ENCODE peak calls at places on chromosomes 13 and 19, in eight cellular contexts. A is cardiac muscle cell, D is uterus, H is IMR-90, X is tibial nerve, C is endothelial cell of umbilical vein, G is adrenal gland, U is Karpas-422. I is an unnamed sample. For H3K4me1, the result is how much of the 10 kb centered on the place peaks cover.

GRCh38 chr13:63435668-63436275 is 2020.1 kb upstream of the PCDH20 start:
- DNase-seq in C (peak), A (peak), G (no peak), D (no peak), X (no peak), H (peak), U (no peak), I (no peak)

GRCh38 chr13:44669534-44669933 is 93.4 kb upstream of the TSC22D1 start:
- DNase-seq in A (no peak), U (no peak), D (no peak), C (no peak), G (no peak), X (no peak), H (no peak), I (no peak)

GRCh38 chr19:10557603-10558197 is 8.1 kb downstream of the KRI1 start:
- DNase-seq in U (no peak), X (no peak), G (no peak), D (no peak), A (no peak), C (no peak), H (no peak), I (no peak)

GRCh38 chr19:7575426-7576040 is 20.1 kb upstream of the CAMSAP3 start:
- DNase-seq in C (no peak), A (no peak), G (no peak), U (no peak), H (no peak), X (no peak), D (no peak), I (no peak)

GRCh38 chr13:69553976-69554375 is 553.6 kb upstream of the ATXN8OS start:
- DNase-seq in D (no peak), H (no peak), U (no peak), C (no peak), A (no peak), G (no peak), X (no peak), I (no peak)

GRCh38 chr13:44853641-44854040 is 135.6 kb downstream of the NUFIP1 start:
- DNase-seq in U (no peak), C (peak), D (no peak), G (no peak), X (no peak), A (peak), H (no peak), I (no peak)

GRCh38 chr19:2289714-2290435 is 7.9 kb upstream of the PEAK3 start:
- DNase-seq in H (no peak), G (no peak), A (no peak), C (no peak), U (peak), D (no peak), X (no peak), I (no peak)

GRCh38 chr19:8850488-8850887 is 18.3 kb downstream of the MBD3L1 start:
- DNase-seq in H (no peak), G (no peak), D (no peak), C (no peak), U (no peak), X (no peak), A (no peak), I (no peak)

GRCh38 chr19:23116802-23117571 is at the start of gene ZNF730:
- DNase-seq in H (peak), D (no peak), G (no peak), X (peak), U (peak), A (peak), C (peak), I (peak)

GRCh38 chr13:35881360-35881759 is 249.8 kb downstream of the DCLK1 start:
- DNase-seq in A (peak), U (no peak), H (peak), G (no peak), D (no peak), C (no peak), X (no peak), I (no peak)

GRCh38 chr19:51354103-51354741 is 12.0 kb downstream of the ETFB start:
- DNase-seq in C (no peak), A (no peak), U (no peak), H (no peak), X (no peak), D (no peak), G (no peak), I (no peak)

GRCh38 chr13:112861876-112862615 is 107.0 kb upstream of the MCF2L start:
- DNase-seq in H (no peak), D (no peak), X (no peak), A (no peak), U (no peak), G (peak), C (no peak), I (no peak)

GRCh38 chr13:44757671-44758070 is 181.5 kb upstream of the TSC22D1 start:
- DNase-seq in H (no peak), A (no peak), D (no peak), G (no peak), C (no peak), X (no peak), U (no peak), I (no peak)

GRCh38 chr19:33630880-33631627 is 9.3 kb downstream of the CHST8 start:
- DNase-seq in G (no peak), C (no peak), U (no peak), D (no peak), A (no peak), X (no peak), H (no peak), I (no peak)

GRCh38 chr19:22616659-22617058 is 17.5 kb upstream of the ZNF492 start:
- DNase-seq in X (no peak), C (no peak), G (no peak), U (no peak), A (no peak), D (no peak), H (no peak), I (no peak)

GRCh38 chr13:111359930-111360329 is 39.5 kb downstream of the TEX29 start:
- DNase-seq in C (no peak), D (no peak), X (no peak), H (no peak), U (no peak), A (no peak), G (no peak), I (no peak)

GRCh38 chr13:44759222-44759721 is 183.1 kb upstream of the TSC22D1 start:
- DNase-seq in X (no peak), U (no peak), D (no peak), H (no peak), A (no peak), G (no peak), C (no peak), I (no peak)

GRCh38 chr13:112971288-112971643 is 2.3 kb downstream of the MCF2L start:
- DNase-seq in U (no peak), D (no peak), X (no peak), C (no peak), G (no peak), A (no peak), H (no peak), I (no peak)

GRCh38 chr13:59016250-59016649 is 1147.5 kb downstream of the DIAPH3 start:
- DNase-seq in X (no peak), C (no peak), D (no peak), A (peak), G (no peak), U (no peak), H (no peak), I (no peak)

GRCh38 chr13:93244141-93244917 is 17.7 kb downstream of the GPC6 start:
- DNase-seq in U (no peak), C (no peak), X (no peak), H (peak), G (peak), A (peak), D (no peak), I (no peak)

GRCh38 chr13:77509221-77509620 is 26.3 kb upstream of the SCEL start:
- DNase-seq in U (no peak), X (no peak), D (no peak), G (no peak), A (peak), H (peak), C (peak), I (no peak)

GRCh38 chr19:19674315-19674714 is 5.7 kb downstream of the ZNF101 start:
- DNase-seq in C (no peak), D (no peak), U (no peak), X (no peak), G (no peak), H (no peak), A (no peak), I (no peak)

GRCh38 chr13:50941146-50941545 is 31.6 kb downstream of the RNASEH2B start:
- DNase-seq in H (no peak), U (no peak), D (no peak), A (no peak), C (no peak), G (no peak), X (no peak), I (no peak)

GRCh38 chr13:80469841-80470378 is 129.0 kb upstream of the SPRY2 start:
- DNase-seq in A (peak), X (peak), D (peak), H (peak), G (peak), C (peak), U (no peak), I (no peak)

GRCh38 chr19:44847144-44848035 is 1.3 kb downstream of the NECTIN2 start:
- DNase-seq in G (peak), D (peak), X (peak), A (peak), U (no peak), H (peak), C (peak), I (no peak)

GRCh38 chr13:98299243-98299953 is 122.3 kb upstream of the RNF113B start:
- DNase-seq in X (no peak), A (peak), G (no peak), D (no peak), U (no peak), C (no peak), H (peak), I (no peak)

GRCh38 chr13:98298599-98298998 is 121.5 kb upstream of the RNF113B start:
- DNase-seq in H (no peak), D (no peak), A (no peak), U (no peak), G (no peak), X (no peak), C (no peak), I (no peak)

GRCh38 chr13:98301721-98302120 is 124.7 kb upstream of the RNF113B start:
- DNase-seq in C (no peak), U (no peak), X (no peak), H (peak), A (no peak), G (no peak), D (no peak), I (no peak)

GRCh38 chr13:98300956-98301641 is 124.0 kb upstream of the RNF113B start:
- DNase-seq in H (peak), G (no peak), D (no peak), U (no peak), A (peak), C (peak), X (no peak), I (no peak)

DNA sequence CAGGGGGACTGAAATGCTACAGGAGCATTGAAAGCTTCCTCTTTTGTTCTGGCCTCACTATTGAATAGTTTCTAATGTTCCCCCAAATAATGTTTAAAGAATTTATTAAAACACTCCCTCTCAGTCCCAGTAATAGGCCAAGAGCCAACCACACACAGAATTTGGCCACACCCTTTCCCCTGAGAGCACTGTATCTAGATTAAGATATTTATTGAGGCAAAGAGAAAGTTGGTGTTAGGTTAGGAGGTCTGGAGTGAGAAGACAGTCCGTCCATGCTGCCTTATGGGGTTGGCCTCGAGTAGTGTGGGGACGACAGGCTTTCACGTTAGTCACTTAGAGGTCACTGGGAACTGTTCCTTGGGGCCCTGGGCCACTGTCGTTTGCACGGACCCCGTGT is 122.9 kb upstream of the RNF113B start:
- DNase-seq in A (peak), H (no peak), D (no peak), G (no peak), X (no peak), U (no peak), C (no peak), I (no peak)
- H3K4me1 ChIP-seq in A (under half), H (half or more), D (under half), G (under half), X (under half), U (under half), C (under half), I (under half)

GRCh38 chr13:109287553-109287952 is 498.8 kb downstream of the IRS2 start:
- DNase-seq in G (no peak), A (no peak), C (no peak), U (no peak), H (no peak), X (no peak), D (no peak), I (no peak)
- H3K4me3 ChIP-seq in G (no peak), A (no peak), C (no peak), U (no peak), H (no peak), X (no peak), D (no peak), I (no peak)

DNA sequence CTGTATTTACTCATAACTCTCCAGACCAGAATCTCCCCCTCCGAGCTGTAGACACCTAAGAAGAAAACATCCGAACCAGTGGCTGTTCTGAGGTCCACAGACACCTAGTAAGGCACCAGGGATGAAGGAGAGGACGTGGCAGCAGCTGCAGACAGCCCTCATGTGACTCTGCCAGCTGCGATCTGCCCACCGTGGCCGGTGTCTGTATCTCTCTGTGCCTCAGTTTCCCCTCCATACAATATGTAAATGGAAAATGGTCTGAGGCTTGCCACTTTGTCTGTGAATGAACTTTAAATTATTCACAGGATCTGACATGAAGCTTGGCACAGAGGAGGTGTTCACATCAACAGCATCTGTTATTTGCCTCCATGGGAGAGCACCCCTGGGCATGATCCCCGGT is 2.4 kb downstream of the CEACAM4 start:
- DNase-seq in C (no peak), A (no peak), U (no peak), D (no peak), X (no peak), G (no peak), H (no peak), I (no peak)
- H3K4me1 ChIP-seq in C (under half), A (under half), U (under half), D (under half), X (under half), G (under half), H (under half), I (under half)

GRCh38 chr13:95298971-95299627 is 2.2 kb downstream of the ABCC4 start:
- DNase-seq in A (peak), U (no peak), X (no peak), H (peak), C (no peak), D (no peak), G (no peak), I (no peak)

GRCh38 chr13:95300625-95301134 is 571 bp downstream of the ABCC4 start:
- DNase-seq in A (peak), D (peak), X (no peak), G (no peak), H (peak), U (peak), C (peak), I (no peak)

GRCh38 chr13:95296326-95296939 is 4.8 kb downstream of the ABCC4 start:
- DNase-seq in G (peak), H (no peak), A (peak), U (no peak), C (peak), D (no peak), X (no peak), I (no peak)

GRCh38 chr13:95301135-95301946 is at the start of gene ABCC4:
- DNase-seq in H (peak), U (peak), X (no peak), G (peak), A (peak), D (peak), C (peak), I (peak)

GRCh38 chr13:95298169-95298940 is 2.9 kb downstream of the ABCC4 start:
- DNase-seq in A (no peak), G (no peak), X (no peak), U (no peak), D (no peak), H (no peak), C (no peak), I (no peak)
- H3K4me3 ChIP-seq in A (no peak), G (no peak), X (no peak), U (no peak), D (no peak), H (no peak), C (no peak), I (no peak)

DNA sequence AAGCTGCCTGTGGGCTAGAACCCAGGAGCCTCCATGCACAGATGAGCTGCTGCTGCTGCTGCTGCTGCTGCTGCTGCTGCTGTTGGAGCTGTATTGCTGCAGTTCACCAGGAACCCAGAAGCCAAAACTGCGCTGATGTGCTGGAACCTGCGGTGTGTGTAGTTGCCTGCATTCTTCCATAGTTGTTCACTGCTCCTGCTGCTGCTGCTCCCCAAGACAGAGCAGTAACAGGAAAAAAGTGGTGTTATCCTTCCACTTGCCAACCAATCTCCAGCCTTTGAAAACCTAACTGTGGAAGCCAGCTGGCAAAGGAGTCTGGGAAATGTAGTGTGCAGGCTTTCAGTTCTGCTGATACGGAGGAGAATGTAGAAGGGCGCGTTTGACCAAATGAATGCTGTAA is 37.9 kb downstream of the ARHGAP35 start:
- DNase-seq in A (peak), X (no peak), H (peak), U (no peak), G (no peak), D (peak), C (no peak), I (no peak)
- H3K4me1 ChIP-seq in A (under half), X (under half), H (under half), U (half or more), G (under half), D (under half), C (under half), I (under half)

GRCh38 chr19:48740705-48741030 is 258 bp upstream of the RASIP1 start:
- DNase-seq in H (no peak), U (no peak), G (peak), D (no peak), C (peak), X (no peak), A (no peak), I (no peak)
- H3K4me3 ChIP-seq in H (no peak), U (no peak), G (no peak), D (peak), C (peak), X (no peak), A (no peak), I (no peak)